ENCODE peak calls at places on chromosomes 13 and 19, in nine cellular contexts. G, I, W, U, T, M, H, J and C are unnamed samples.
A peak's percentile ranks its signal among the peaks of the same experiment; 100 is the strongest.

GRCh38 chr13:25192489-25192888 is 20.4 kb upstream of the AMER2 start:
- DNase-seq in G (no peak), I (no peak), W (no peak), U (no peak), T (no peak), M (no peak), H (no peak), J (no peak), C (no peak)

GRCh38 chr13:112248406-112248760 is 127.8 kb upstream of the SPACA7 start:
- DNase-seq in G (no peak), I (no peak), W (no peak), U (no peak), T (no peak), M (no peak), H (no peak), J (no peak), C (no peak)

GRCh38 chr19:40147693-40148347 is 43.4 kb upstream of the MAP3K10 start:
- DNase-seq in G (peak; percentile 79), I (no peak), W (peak; percentile 40), U (peak; percentile 63), T (peak; percentile 45), M (peak; percentile 83), H (no peak), J (peak; percentile 8), C (peak; percentile 50)

GRCh38 chr19:34128558-34129250 is 43.6 kb upstream of the LSM14A start:
- DNase-seq in G (no peak), I (no peak), W (no peak), U (peak; percentile 78), T (peak; percentile 8), M (peak; percentile 38), H (no peak), J (no peak), C (no peak)

GRCh38 chr19:38004100-38004504 is 97.1 kb downstream of the SIPA1L3 start:
- DNase-seq in G (no peak), I (no peak), W (no peak), U (no peak), T (no peak), M (no peak), H (no peak), J (no peak), C (peak; percentile 39)

GRCh38 chr19:18932216-18932841 is 8.7 kb downstream of the HOMER3 start:
- DNase-seq in G (peak; percentile 40), I (no peak), W (peak; percentile 15), U (no peak), T (no peak), M (peak; percentile 27), H (peak; percentile 87), J (peak; percentile 99), C (peak; percentile 29)

GRCh38 chr19:45782162-45782623 is at the start of gene DMPK:
- DNase-seq in G (peak; percentile 60), I (no peak), W (no peak), U (no peak), T (no peak), M (peak; percentile 41), H (peak; percentile 84), J (no peak), C (no peak)

GRCh38 chr19:861756-862528 is 2.5 kb downstream of the CFD start:
- DNase-seq in G (peak; percentile 39), I (peak; percentile 38), W (peak; percentile 80), U (no peak), T (peak; percentile 39), M (no peak), H (no peak), J (peak; percentile 96), C (peak; percentile 41)

GRCh38 chr19:48961051-48961649 is 4.0 kb upstream of the FTL start:
- DNase-seq in G (peak; percentile 37), I (no peak), W (no peak), U (no peak), T (peak; percentile 29), M (no peak), H (no peak), J (no peak), C (no peak)

GRCh38 chr19:40717880-40718773 is 1.2 kb downstream of the ITPKC start:
- DNase-seq in G (peak; percentile 46), I (no peak), W (no peak), U (no peak), T (peak; percentile 44), M (no peak), H (no peak), J (no peak), C (peak; percentile 26)

GRCh38 chr13:101150998-101151397 is 265.3 kb downstream of the NALCN start:
- DNase-seq in G (peak; percentile 4), I (no peak), W (no peak), U (no peak), T (no peak), M (peak; percentile 26), H (no peak), J (no peak), C (no peak)

GRCh38 chr19:46441775-46442332 is 13.1 kb upstream of the PNMA8C start:
- DNase-seq in G (no peak), I (no peak), W (no peak), U (no peak), T (no peak), M (no peak), H (no peak), J (no peak), C (no peak)

GRCh38 chr13:37175996-37176395 is 70.5 kb upstream of the CSNK1A1L start:
- DNase-seq in G (peak; percentile 93), I (no peak), W (no peak), U (peak; percentile 27), T (no peak), M (peak; percentile 18), H (no peak), J (no peak), C (no peak)

GRCh38 chr19:3115916-3116602 is 19.8 kb upstream of the GNA15 start:
- DNase-seq in G (no peak), I (no peak), W (no peak), U (no peak), T (peak; percentile 36), M (no peak), H (no peak), J (peak; percentile 38), C (no peak)

GRCh38 chr13:106182404-106182803 is 353.1 kb downstream of the EFNB2 start:
- DNase-seq in G (peak; percentile 90), I (no peak), W (peak; percentile 16), U (peak; percentile 84), T (peak; percentile 80), M (peak; percentile 95), H (no peak), J (no peak), C (peak; percentile 78)

GRCh38 chr13:102768914-102769313 is 4.7 kb downstream of the TEX30 start:
- DNase-seq in G (no peak), I (no peak), W (no peak), U (no peak), T (no peak), M (no peak), H (no peak), J (no peak), C (no peak)

GRCh38 chr19:46610851-46611770 is 10.0 kb downstream of the CALM3 start:
- DNase-seq in G (no peak), I (no peak), W (no peak), U (peak; percentile 52), T (no peak), M (peak; percentile 78), H (peak; percentile 56), J (peak; percentile 8), C (no peak)

GRCh38 chr13:98722958-98723357 is 29.5 kb downstream of the SLC15A1 start:
- DNase-seq in G (no peak), I (no peak), W (no peak), U (no peak), T (no peak), M (no peak), H (no peak), J (no peak), C (no peak)

GRCh38 chr13:95641291-95641811 is 3.2 kb downstream of the DZIP1 start:
- DNase-seq in G (peak; percentile 13), I (no peak), W (no peak), U (no peak), T (peak; percentile 69), M (no peak), H (peak; percentile 76), J (peak; percentile 44), C (no peak)

GRCh38 chr19:10295305-10295846 is 5.6 kb downstream of the ICAM5 start:
- DNase-seq in G (no peak), I (no peak), W (no peak), U (no peak), T (no peak), M (peak; percentile 48), H (no peak), J (peak; percentile 58), C (no peak)

GRCh38 chr19:48913114-48913513 is 13.0 kb downstream of the NUCB1 start:
- DNase-seq in G (no peak), I (no peak), W (no peak), U (no peak), T (no peak), M (no peak), H (no peak), J (no peak), C (peak; percentile 8)

GRCh38 chr19:21483589-21484170 is 21.7 kb upstream of the ZNF429 start:
- DNase-seq in G (no peak), I (peak; percentile 11), W (peak; percentile 32), U (no peak), T (peak; percentile 18), M (no peak), H (peak; percentile 76), J (peak; percentile 86), C (no peak)

GRCh38 chr19:2661615-2662014 is 40.9 kb downstream of the GNG7 start:
- DNase-seq in G (no peak), I (no peak), W (no peak), U (no peak), T (no peak), M (peak; percentile 10), H (no peak), J (peak; percentile 46), C (peak; percentile 7)

GRCh38 chr13:46754812-46755211 is 42.1 kb downstream of the ESD start:
- DNase-seq in G (no peak), I (no peak), W (no peak), U (no peak), T (no peak), M (no peak), H (no peak), J (no peak), C (no peak)

GRCh38 chr19:5558101-5558621 is 9.6 kb downstream of the TINCR start:
- DNase-seq in G (no peak), I (no peak), W (no peak), U (no peak), T (no peak), M (no peak), H (no peak), J (no peak), C (no peak)

GRCh38 chr19:1668048-1668338 is 15.6 kb upstream of the TCF3 start:
- DNase-seq in G (no peak), I (no peak), W (no peak), U (no peak), T (no peak), M (no peak), H (no peak), J (no peak), C (no peak)

GRCh38 chr19:37505958-37506386 is 767 bp upstream of the ZNF793 start:
- DNase-seq in G (no peak), I (peak; percentile 4), W (no peak), U (no peak), T (no peak), M (no peak), H (no peak), J (peak; percentile 73), C (no peak)

GRCh38 chr19:36257512-36257876 is 42.6 kb downstream of the ZNF146 start:
- DNase-seq in G (no peak), I (no peak), W (no peak), U (no peak), T (peak; percentile 40), M (peak; percentile 18), H (no peak), J (peak; percentile 48), C (no peak)

GRCh38 chr19:1945899-1946298 is 4.9 kb downstream of the CSNK1G2 start:
- DNase-seq in G (peak; percentile 44), I (no peak), W (peak; percentile 11), U (peak; percentile 30), T (peak; percentile 35), M (no peak), H (peak; percentile 80), J (peak; percentile 91), C (peak; percentile 61)